ENCODE peak calls at places on chromosomes 6 and 20, in five cellular contexts. I is left ventricle myocardium inferior, P is gastrocnemius medialis, S is heart right ventricle, L is left lung. Q is an unnamed sample.

GRCh38 chr6:121354764-121355163 is 20.5 kb upstream of the TBC1D32 start:
- DNase-seq in S (no peak), I (no peak), P (no peak), L (no peak), Q (no peak)

GRCh38 chr20:12982098-12982497 is 26.7 kb upstream of the SPTLC3 start:
- DNase-seq in P (no peak), S (no peak), L (no peak), I (no peak), Q (no peak)

GRCh38 chr20:986733-987355 is 15.3 kb downstream of the RSPO4 start:
- DNase-seq in P (no peak), S (no peak), I (no peak), L (no peak), Q (no peak)

GRCh38 chr6:9502991-9503761 is 911.7 kb downstream of the TFAP2A start:
- DNase-seq in I (no peak), P (no peak), S (no peak), L (no peak), Q (no peak)

GRCh38 chr20:52482049-52482448 is 290.5 kb upstream of the ZFP64 start:
- DNase-seq in L (no peak), I (no peak), P (no peak), S (no peak), Q (no peak)

GRCh38 chr20:53578492-53579222 is 15.0 kb downstream of the ZNF217 start:
- DNase-seq in L (no peak), I (no peak), P (peak; percentile 53), S (peak; percentile 85), Q (no peak)

GRCh38 chr6:128655978-128656498 is 135.6 kb upstream of the PTPRK start:
- DNase-seq in S (no peak), L (no peak), I (no peak), P (no peak), Q (no peak)

GRCh38 chr6:34572021-34572420 is 15.9 kb upstream of the SPDEF start:
- DNase-seq in I (no peak), L (no peak), S (no peak), P (no peak), Q (no peak)

GRCh38 chr6:62262283-62262682 is 23.7 kb downstream of the KHDRBS2 start:
- DNase-seq in L (no peak), I (no peak), S (no peak), P (no peak), Q (no peak)

GRCh38 chr6:107911711-107912110 is 46.3 kb downstream of the SEC63 start:
- DNase-seq in L (no peak), P (no peak), I (no peak), S (no peak), Q (no peak)

GRCh38 chr20:37986873-37987601 is 46.2 kb downstream of the TTI1 start:
- DNase-seq in L (peak; percentile 77), P (peak; percentile 93), S (peak; percentile 87), I (peak; percentile 81), Q (peak; percentile 84)

GRCh38 chr6:14640631-14641030 is 523.1 kb downstream of the CD83 start:
- DNase-seq in S (no peak), P (no peak), L (no peak), I (no peak), Q (no peak)

GRCh38 chr6:15535495-15536200 is 127.2 kb downstream of the DTNBP1 start:
- DNase-seq in I (no peak), S (peak; percentile 4), P (no peak), L (no peak), Q (no peak)

GRCh38 chr6:150377211-150377781 is 8.5 kb downstream of the IYD start:
- DNase-seq in P (no peak), I (no peak), S (no peak), L (no peak), Q (no peak)

GRCh38 chr6:143457563-143458359 is 7.2 kb downstream of the PEX3 start:
- DNase-seq in S (no peak), P (no peak), I (no peak), L (no peak), Q (no peak)

GRCh38 chr20:52105573-52106422 is 85.8 kb downstream of the ZFP64 start:
- DNase-seq in P (no peak), I (no peak), L (no peak), S (no peak), Q (no peak)

GRCh38 chr20:23341073-23341472 is 9.5 kb upstream of the NXT1 start:
- DNase-seq in L (no peak), S (no peak), P (no peak), I (no peak), Q (no peak)

GRCh38 chr20:4289875-4290274 is 274.5 kb upstream of the RNF24 start:
- DNase-seq in L (no peak), I (no peak), S (no peak), P (no peak), Q (no peak)
- TF ChIP-seq CTCF in L (no peak), I (no peak), S (no peak), P (no peak), Q (peak; percentile 7)

GRCh38 chr20:63331741-63332400 is 29.3 kb downstream of the CHRNA4 start:
- DNase-seq in I (no peak), L (peak; percentile 13), S (no peak), P (no peak), Q (no peak)
- H3K27me3 ChIP-seq in I (peaks cover 77% of the 10 kb centered on the region), L (peaks cover 80% of the 10 kb centered on the region), S (peaks cover 36% of the 10 kb centered on the region), P (peaks cover 26% of the 10 kb centered on the region), Q (peaks cover 39% of the 10 kb centered on the region)

DNA sequence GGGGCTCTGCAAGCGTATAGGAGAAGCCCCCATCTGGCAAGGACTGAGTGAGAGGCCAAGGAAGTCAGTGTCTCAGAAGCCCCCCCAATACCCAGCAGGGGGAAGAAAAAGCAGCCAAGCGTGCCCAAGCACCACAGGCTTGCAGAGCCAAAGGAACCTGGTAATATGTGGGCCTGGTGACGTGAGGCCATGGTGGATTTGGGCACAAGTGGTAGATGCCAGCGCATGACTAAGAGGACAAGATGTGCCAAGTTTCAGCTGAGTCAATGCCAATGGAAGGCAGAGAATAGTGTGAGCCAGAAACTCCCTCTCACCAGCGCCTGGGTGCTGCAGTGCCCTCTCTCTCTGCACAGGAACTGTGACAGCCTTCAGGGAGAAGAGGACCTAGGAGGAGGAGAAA is 110.0 kb downstream of the QRSL1 start:
- DNase-seq in S (peak; percentile 75), I (peak; percentile 39), L (no peak), P (peak; percentile 64), Q (peak; percentile 71)
- TF ChIP-seq CTCF in S (no peak), I (peak; percentile 18), L (no peak), P (no peak), Q (no peak)

GRCh38 chr6:13163161-13163944 is 165.0 kb downstream of the TBC1D7 start:
- DNase-seq in I (no peak), L (no peak), P (no peak), S (no peak), Q (no peak)
- H3K27me3 ChIP-seq in I (no peaks in the 10 kb centered on the region), L (no peaks in the 10 kb centered on the region), P (no peaks in the 10 kb centered on the region), S (no peaks in the 10 kb centered on the region), Q (no peaks in the 10 kb centered on the region)

GRCh38 chr6:145736854-145737181 is 1.5 kb upstream of the EPM2A start:
- DNase-seq in I (no peak), S (no peak), L (no peak), P (no peak), Q (no peak)

GRCh38 chr6:145734486-145735355 is 599 bp downstream of the EPM2A start:
- DNase-seq in I (peak; percentile 92), S (peak; percentile 92), L (peak; percentile 97), P (peak; percentile 78), Q (peak; percentile 96)

GRCh38 chr6:145733770-145734169 is 1.6 kb downstream of the EPM2A start:
- DNase-seq in I (no peak), S (no peak), L (no peak), P (no peak), Q (no peak)

GRCh38 chr6:145733207-145733606 is 2.1 kb downstream of the EPM2A start:
- DNase-seq in S (no peak), I (no peak), L (no peak), P (no peak), Q (no peak)

GRCh38 chr6:145735356-145736165 is at the start of gene EPM2A:
- DNase-seq in P (peak; percentile 88), S (peak; percentile 85), L (peak; percentile 98), I (peak; percentile 88), Q (peak; percentile 95)
- TF ChIP-seq CTCF in P (peak; percentile 43), S (peak; percentile 29), L (no peak), I (peak; percentile 21), Q (no peak)

DNA sequence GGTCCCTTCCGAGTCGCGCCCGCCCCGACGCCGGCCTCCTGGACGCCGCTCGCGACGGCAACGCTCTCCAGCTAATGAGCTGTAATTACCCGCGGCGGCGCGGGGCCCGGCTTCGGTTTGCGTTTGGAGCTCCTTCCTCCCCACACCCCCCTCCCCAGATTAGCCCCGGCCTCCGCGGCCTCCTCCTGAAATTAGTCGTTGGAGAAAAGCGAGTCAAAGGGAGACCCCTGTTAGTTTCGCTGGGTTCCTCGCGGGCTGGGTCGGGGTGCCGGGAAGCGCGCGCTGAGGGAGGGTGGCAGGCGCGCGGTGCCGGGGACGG is 4.7 kb downstream of the FOXC1 start:
- DNase-seq in I (no peak), P (no peak), L (no peak), S (no peak), Q (no peak)
- H3K27me3 ChIP-seq in I (peaks cover 92% of the 10 kb centered on the region), P (peaks cover 74% of the 10 kb centered on the region), L (peaks cover 100% of the 10 kb centered on the region), S (peaks cover 37% of the 10 kb centered on the region), Q (peaks cover 74% of the 10 kb centered on the region)

DNA sequence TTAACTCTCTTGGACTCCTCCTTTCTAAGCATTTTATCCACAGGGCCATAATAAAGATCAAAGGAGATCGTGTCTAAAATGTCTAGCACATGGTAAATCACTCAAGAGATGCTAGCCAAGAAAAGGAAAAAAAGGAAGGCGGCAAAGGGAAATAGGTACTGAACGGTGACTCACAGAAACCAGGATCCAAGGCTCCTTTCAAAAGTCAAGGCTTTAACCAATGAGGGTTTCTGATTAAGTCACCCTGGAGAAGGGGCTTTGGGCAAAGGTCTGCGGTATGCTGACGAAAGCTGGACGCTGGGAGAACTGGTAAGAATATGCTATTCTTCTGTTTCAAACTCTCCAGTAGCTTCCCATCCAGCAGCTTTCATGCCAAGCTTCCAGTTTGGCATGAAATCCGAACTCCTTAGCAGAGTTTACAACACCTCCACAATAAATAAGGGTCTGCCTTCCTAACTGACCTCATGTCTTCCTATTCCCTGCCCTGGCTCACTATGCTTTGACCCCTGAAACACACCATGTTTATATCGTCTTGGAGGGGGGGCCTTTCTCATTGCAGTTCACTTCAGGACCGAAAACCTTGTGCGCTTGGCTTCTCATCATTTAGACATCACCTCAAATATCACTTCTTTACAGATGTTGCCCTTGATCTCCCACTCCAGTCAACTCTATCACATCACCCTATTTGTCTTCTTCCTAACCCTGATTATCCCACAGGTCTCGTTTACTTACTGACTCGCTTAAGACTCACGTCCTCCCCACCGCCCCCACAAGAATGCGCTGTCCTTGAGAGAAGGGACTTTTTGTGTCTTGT is 908 bp downstream of the TOMM34 start:
- DNase-seq in I (no peak), S (peak; percentile 36), L (no peak), P (no peak), Q (no peak)
- TF ChIP-seq CTCF in I (no peak), S (no peak), L (no peak), P (no peak), Q (no peak)

GRCh38 chr6:1388927-1389790 is at the start of gene FOXF2:
- DNase-seq in S (no peak), P (no peak), I (no peak), L (no peak), Q (no peak)

GRCh38 chr6:1390805-1391511 is 1.6 kb downstream of the FOXF2 start:
- DNase-seq in S (no peak), I (no peak), P (no peak), L (no peak), Q (no peak)

GRCh38 chr6:1390071-1390804 is 862 bp downstream of the FOXF2 start:
- DNase-seq in P (no peak), S (no peak), I (no peak), L (no peak), Q (peak; percentile 69)

GRCh38 chr6:1388081-1388926 is 1.1 kb upstream of the FOXF2 start:
- DNase-seq in I (no peak), L (no peak), P (no peak), S (no peak), Q (no peak)

GRCh38 chr6:1389791-1390070 is 355 bp downstream of the FOXF2 start:
- DNase-seq in L (no peak), I (no peak), P (no peak), S (no peak), Q (no peak)
- H3K27me3 ChIP-seq in L (peaks cover 100% of the 10 kb centered on the region), I (peaks cover 99% of the 10 kb centered on the region), P (peaks cover 83% of the 10 kb centered on the region), S (peaks cover 94% of the 10 kb centered on the region), Q (peaks cover 90% of the 10 kb centered on the region)

Q was measured in upper lobe of right lung.